ENCODE peak calls at places on chromosomes 13 and 19, in eight cellular contexts. F is astrocyte, I is heart left ventricle, R is activated B cell treated with CpG ODN at 0.5 μM for 24 hours, D is Calu3, K is choroid plexus epithelial cell, L is cardiac fibroblast, T is epithelial cell of esophagus. A is an unnamed sample.

GRCh38 chr13:48946163-48946562 is 29.5 kb upstream of the FNDC3A start:
- DNase-seq in R (no peak), D (no peak), I (no peak), F (no peak), T (no peak), K (no peak), L (no peak), A (no peak)

GRCh38 chr13:32284927-32285632 is 30.1 kb downstream of the ZAR1L start:
- DNase-seq in F (peak), T (peak), I (peak), K (peak), L (peak), D (peak), R (no peak), A (peak)

GRCh38 chr19:3132971-3133792 is 2.7 kb upstream of the GNA15 start:
- DNase-seq in F (peak), D (no peak), K (peak), R (peak), T (peak), I (no peak), L (no peak), A (no peak)

GRCh38 chr19:6092329-6093286 is 17.7 kb downstream of the RFX2 start:
- DNase-seq in K (peak), F (peak), L (peak), R (no peak), I (peak), T (peak), D (peak), A (peak)

GRCh38 chr13:26011996-26012688 is 39.7 kb downstream of the SHISA2 start:
- DNase-seq in F (no peak), R (no peak), K (peak), L (peak), T (no peak), D (no peak), I (no peak), A (no peak)

GRCh38 chr13:99028890-99029289 is 51.0 kb upstream of the DOCK9 start:
- DNase-seq in F (no peak), I (no peak), K (peak), R (no peak), L (no peak), T (no peak), D (no peak), A (no peak)

GRCh38 chr19:12731337-12731736 is 3.1 kb downstream of the TRIR start:
- DNase-seq in K (no peak), D (no peak), I (no peak), L (no peak), T (no peak), R (no peak), F (no peak), A (no peak)

GRCh38 chr13:80214521-80214941 is 126.4 kb downstream of the SPRY2 start:
- DNase-seq in R (no peak), K (peak), I (no peak), D (no peak), F (peak), T (no peak), L (no peak), A (no peak)

GRCh38 chr13:97318532-97318931 is 96.4 kb downstream of the MBNL2 start:
- DNase-seq in I (no peak), K (no peak), F (no peak), D (no peak), R (no peak), T (no peak), L (no peak), A (no peak)

GRCh38 chr13:77876176-77876575 is 42.5 kb downstream of the EDNRB start:
- DNase-seq in F (peak), I (no peak), K (peak), D (no peak), L (peak), T (no peak), R (no peak), A (peak)

GRCh38 chr19:41265376-41266153 is 1.4 kb downstream of the HNRNPUL1 start:
- DNase-seq in F (peak), L (peak), I (no peak), T (peak), D (peak), R (no peak), K (peak), A (peak)

GRCh38 chr13:112450567-112451240 is 74.5 kb downstream of the SPACA7 start:
- DNase-seq in R (no peak), I (no peak), T (no peak), F (no peak), L (no peak), D (no peak), K (no peak), A (no peak)

GRCh38 chr19:38663957-38664502 is 16.6 kb downstream of the ACTN4 start:
- DNase-seq in K (no peak), F (no peak), D (no peak), L (no peak), I (peak), R (no peak), T (no peak), A (no peak)

GRCh38 chr13:65855276-65855675 is 1374.9 kb downstream of the PCDH9 start:
- DNase-seq in K (peak), R (no peak), T (peak), F (no peak), D (no peak), L (peak), I (no peak), A (peak)

GRCh38 chr19:54459282-54460229 is 4.0 kb downstream of the LENG9 start:
- DNase-seq in I (no peak), D (no peak), T (no peak), F (no peak), L (no peak), R (no peak), K (no peak), A (no peak)

GRCh38 chr13:108996430-108996829 is 367.0 kb downstream of the MYO16 start:
- DNase-seq in T (no peak), K (no peak), I (no peak), F (no peak), L (no peak), D (no peak), R (no peak), A (no peak)

GRCh38 chr13:113929628-113930615 is 44.0 kb downstream of the C13orf46 start:
- DNase-seq in R (no peak), I (no peak), D (no peak), K (no peak), L (no peak), T (no peak), F (no peak), A (no peak)

GRCh38 chr19:2426661-2427322 is 594 bp downstream of the TIMM13 start:
- DNase-seq in R (no peak), D (peak), K (peak), T (peak), L (peak), F (no peak), I (peak), A (peak)

DNA sequence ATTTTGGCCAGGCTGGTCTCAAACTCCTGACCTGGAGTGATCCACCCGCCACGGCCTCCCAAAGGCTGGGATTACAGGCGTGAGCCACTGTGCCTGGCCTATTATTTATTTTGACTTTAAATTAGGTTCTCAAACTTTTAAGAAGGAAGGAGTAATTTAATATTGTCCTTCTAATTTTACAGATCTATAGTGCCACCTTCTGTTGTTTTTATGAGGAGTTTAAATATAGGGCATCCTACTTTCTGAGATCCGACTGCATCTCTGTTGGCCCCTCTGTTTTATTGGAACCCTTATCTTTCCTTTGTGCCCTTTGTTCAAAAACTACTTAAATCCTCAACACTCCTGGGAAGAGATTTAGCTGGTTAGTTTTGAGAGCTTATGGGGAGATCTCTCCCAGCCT is 25.4 kb upstream of the ZMYM5 start:
- DNase-seq in D (no peak), T (peak), L (peak), F (no peak), K (peak), I (no peak), R (no peak), A (peak)
- TF ChIP-seq CTCF in D (no peak), T (peak), L (no peak), F (no peak), K (peak), I (peak), R (no peak), A (peak)

DNA sequence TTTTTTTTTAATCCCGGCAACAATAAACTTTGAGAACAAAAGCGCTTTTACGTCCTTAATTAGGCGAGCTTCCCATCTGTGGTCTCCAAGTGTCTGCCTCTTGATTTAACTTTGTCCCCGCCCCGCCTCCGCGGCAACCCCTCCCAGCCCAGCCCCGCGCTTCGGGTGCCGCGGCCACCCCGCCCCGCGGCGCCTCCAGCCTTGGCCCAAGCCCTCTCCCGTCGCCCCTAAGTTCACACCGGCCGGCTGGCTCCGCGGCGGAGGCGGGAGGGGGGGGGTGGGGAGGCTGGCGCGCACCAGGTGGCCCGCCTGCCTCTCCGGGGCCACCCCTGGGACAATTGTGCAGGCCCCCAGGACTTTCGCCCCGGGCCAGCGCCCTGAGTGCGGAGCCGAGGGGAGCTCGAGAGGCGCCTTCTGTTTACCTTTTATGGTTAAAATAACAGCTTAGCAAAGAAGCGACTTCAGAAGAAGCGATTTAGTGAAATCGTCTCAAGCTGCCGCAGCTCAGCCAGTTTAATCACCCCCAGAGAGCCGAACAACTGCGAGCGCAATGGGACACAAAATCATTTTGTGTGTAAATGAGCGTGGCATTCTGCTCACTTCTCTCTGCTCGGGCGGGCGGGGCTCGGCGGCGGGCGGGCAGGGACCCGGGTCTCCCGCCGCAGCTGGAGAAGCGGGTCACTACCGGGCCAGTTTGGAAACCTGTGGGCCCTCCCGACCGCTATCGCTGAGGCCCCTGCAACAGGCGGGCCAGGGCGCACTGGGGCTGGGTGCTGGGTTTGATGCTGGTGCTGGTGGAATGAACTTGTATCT is 1.4 kb downstream of the KCTD15 start:
- DNase-seq in F (peak), K (peak), D (peak), T (peak), I (peak), L (peak), R (no peak), A (no peak)
- TF ChIP-seq CTCF in F (no peak), K (no peak), D (no peak), T (no peak), I (no peak), L (no peak), R (no peak), A (no peak)

GRCh38 chr19:37114001-37114400 is 35.8 kb downstream of the ZNF420 start:
- DNase-seq in L (no peak), I (no peak), F (no peak), R (no peak), D (no peak), T (no peak), K (no peak), A (no peak)
- TF ChIP-seq CTCF in L (peak), I (no peak), F (no peak), R (no peak), D (no peak), T (no peak), K (peak), A (peak)

GRCh38 chr19:5038631-5039271 is 69.8 kb downstream of the KDM4B start:
- DNase-seq in F (no peak), L (peak), R (no peak), I (no peak), D (no peak), K (peak), T (peak), A (peak)
- TF ChIP-seq CTCF in F (peak), L (peak), R (no peak), I (peak), D (peak), K (peak), T (peak), A (peak)

DNA sequence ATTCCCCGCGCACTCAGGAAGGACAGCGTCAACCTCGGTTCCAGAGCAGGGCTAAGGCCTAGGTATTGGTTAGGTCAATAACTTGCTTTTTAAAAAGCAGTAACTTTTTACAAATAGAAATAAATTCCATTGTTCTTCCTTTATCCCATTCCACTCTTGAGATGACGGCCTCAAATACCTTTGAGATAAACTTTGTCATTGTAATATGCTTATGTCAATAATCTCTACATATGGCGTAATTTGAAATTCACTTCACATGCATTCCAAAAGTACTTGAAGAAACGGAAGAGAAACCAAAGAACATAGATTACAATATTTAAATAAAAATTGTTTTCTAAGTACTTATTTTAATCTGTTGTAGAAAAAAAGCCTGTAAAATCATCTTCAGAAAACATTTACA is 11.4 kb downstream of the ZNF160 start:
- DNase-seq in L (no peak), T (no peak), R (no peak), F (no peak), K (peak), D (no peak), I (no peak), A (no peak)
- TF ChIP-seq CTCF in L (no peak), T (no peak), R (no peak), F (no peak), K (no peak), D (no peak), I (no peak), A (no peak)

DNA sequence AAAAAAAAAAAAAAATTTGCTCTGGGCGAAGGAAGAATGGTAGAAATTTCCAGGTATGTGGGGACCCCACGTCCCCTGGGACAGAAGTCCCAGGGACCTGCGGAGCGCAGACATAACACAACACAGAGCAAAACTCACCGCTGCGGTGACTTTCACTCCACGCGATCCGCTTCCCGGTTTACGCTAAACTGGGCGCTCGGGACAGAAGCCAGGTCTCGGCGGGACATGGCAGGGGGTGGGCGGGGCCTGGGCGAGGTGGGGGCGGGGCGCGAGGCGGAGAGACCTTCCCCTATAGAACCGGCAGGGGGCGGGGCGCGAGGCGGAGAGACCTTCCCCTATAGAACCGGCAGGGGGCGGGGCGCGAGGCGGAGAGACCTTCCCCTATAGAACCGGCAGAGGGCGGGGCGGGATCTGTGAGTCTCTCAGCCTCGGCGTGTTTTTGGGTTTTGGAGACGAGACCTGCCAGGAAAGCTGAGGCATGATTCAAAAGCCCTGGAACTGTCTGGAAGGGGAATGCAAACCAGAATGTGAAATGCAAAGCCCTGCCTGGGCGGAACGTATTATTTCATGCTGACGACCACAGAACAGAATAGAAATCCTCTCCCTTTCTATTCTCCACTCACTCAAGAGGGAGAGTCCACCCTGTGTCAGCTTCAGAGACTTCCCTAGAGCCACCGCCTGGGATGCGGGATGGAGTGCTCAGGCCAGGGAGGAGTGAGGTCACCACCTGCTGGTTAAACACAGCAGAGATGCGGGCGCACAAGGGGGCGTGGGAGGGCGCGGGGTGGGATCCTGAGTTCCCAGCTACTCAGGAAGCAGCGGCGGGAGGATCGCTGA is 20.2 kb upstream of the ERVV-1 start:
- DNase-seq in L (peak), F (peak), I (peak), K (peak), R (peak), D (peak), T (peak), A (peak)
- TF ChIP-seq CTCF in L (peak), F (no peak), I (peak), K (peak), R (no peak), D (peak), T (peak), A (peak)

GRCh38 chr19:29623726-29624488 is 17.8 kb downstream of the POP4 start:
- DNase-seq in T (no peak), I (no peak), D (no peak), K (no peak), R (no peak), F (no peak), L (no peak), A (no peak)
- TF ChIP-seq CTCF in T (no peak), I (no peak), D (no peak), K (no peak), R (no peak), F (no peak), L (no peak), A (no peak)